ENCODE peak calls at places on chromosomes 16 and 17, in eight cellular contexts. One of them, this sample, is unnamed. For H3K4me1 and H3K9me3, the result is how much of the 10 kb centered on the place peaks cover.

GRCh38 chr16:57576429-57576870 is 34.0 kb downstream of the ADGRG5 start:
- DNase-seq in GM23248: peak
- DNase-seq in esophagus muscularis mucosa: peak
- DNase-seq in BE2C: peak
- DNase-seq in left lung: peak
- DNase-seq in mucosa of descending colon: peak
- DNase-seq in HCT116: peak
- DNase-seq in CD8-positive, alpha-beta memory T cell: peak
- DNase-seq in this sample: peak

GRCh38 chr16:77171750-77172635 is 19.0 kb upstream of the MON1B start:
- DNase-seq in GM23248: peak
- DNase-seq in esophagus muscularis mucosa: no peak
- DNase-seq in BE2C: peak
- DNase-seq in left lung: no peak
- DNase-seq in mucosa of descending colon: peak
- DNase-seq in HCT116: peak
- DNase-seq in CD8-positive, alpha-beta memory T cell: no peak
- DNase-seq in this sample: peak

GRCh38 chr16:12305081-12305596 is 328.6 kb downstream of the SNX29 start:
- DNase-seq in GM23248: no peak
- DNase-seq in esophagus muscularis mucosa: no peak
- DNase-seq in BE2C: no peak
- DNase-seq in left lung: no peak
- DNase-seq in mucosa of descending colon: no peak
- DNase-seq in HCT116: no peak
- DNase-seq in CD8-positive, alpha-beta memory T cell: no peak
- DNase-seq in this sample: no peak

GRCh38 chr17:37816951-37817350 is 72.1 kb upstream of the HNF1B start:
- DNase-seq in GM23248: no peak
- DNase-seq in esophagus muscularis mucosa: no peak
- DNase-seq in BE2C: no peak
- DNase-seq in left lung: no peak
- DNase-seq in mucosa of descending colon: no peak
- DNase-seq in HCT116: no peak
- DNase-seq in CD8-positive, alpha-beta memory T cell: no peak
- DNase-seq in this sample: no peak

GRCh38 chr16:84735846-84736586 is 36.2 kb downstream of the USP10 start:
- DNase-seq in GM23248: no peak
- DNase-seq in esophagus muscularis mucosa: no peak
- DNase-seq in BE2C: peak
- DNase-seq in left lung: no peak
- DNase-seq in mucosa of descending colon: peak
- DNase-seq in HCT116: no peak
- DNase-seq in CD8-positive, alpha-beta memory T cell: no peak
- DNase-seq in this sample: peak

GRCh38 chr16:54160252-54160860 is 126.2 kb downstream of the IRX3 start:
- DNase-seq in GM23248: no peak
- DNase-seq in esophagus muscularis mucosa: no peak
- DNase-seq in BE2C: no peak
- DNase-seq in left lung: no peak
- DNase-seq in mucosa of descending colon: no peak
- DNase-seq in HCT116: no peak
- DNase-seq in CD8-positive, alpha-beta memory T cell: no peak
- DNase-seq in this sample: no peak

GRCh38 chr17:80663783-80664206 is 119.2 kb downstream of the RPTOR start:
- DNase-seq in GM23248: peak
- DNase-seq in esophagus muscularis mucosa: no peak
- DNase-seq in BE2C: no peak
- DNase-seq in left lung: no peak
- DNase-seq in mucosa of descending colon: no peak
- DNase-seq in HCT116: no peak
- DNase-seq in CD8-positive, alpha-beta memory T cell: no peak
- DNase-seq in this sample: no peak

GRCh38 chr16:28292731-28293588 is 635 bp downstream of the SBK1 start:
- DNase-seq in GM23248: no peak
- DNase-seq in esophagus muscularis mucosa: no peak
- DNase-seq in BE2C: no peak
- DNase-seq in left lung: no peak
- DNase-seq in mucosa of descending colon: peak
- DNase-seq in HCT116: no peak
- DNase-seq in CD8-positive, alpha-beta memory T cell: peak
- DNase-seq in this sample: peak

GRCh38 chr17:80826955-80827645 is 164.5 kb upstream of the CHMP6 start:
- DNase-seq in GM23248: peak
- DNase-seq in esophagus muscularis mucosa: no peak
- DNase-seq in BE2C: peak
- DNase-seq in left lung: peak
- DNase-seq in mucosa of descending colon: no peak
- DNase-seq in HCT116: no peak
- DNase-seq in CD8-positive, alpha-beta memory T cell: no peak
- DNase-seq in this sample: no peak

GRCh38 chr17:4059656-4060055 is 83.2 kb downstream of the ZZEF1 start:
- DNase-seq in GM23248: no peak
- DNase-seq in esophagus muscularis mucosa: no peak
- DNase-seq in BE2C: no peak
- DNase-seq in left lung: no peak
- DNase-seq in mucosa of descending colon: no peak
- DNase-seq in HCT116: no peak
- DNase-seq in CD8-positive, alpha-beta memory T cell: no peak
- DNase-seq in this sample: no peak

GRCh38 chr16:54447606-54448440 is 161.2 kb upstream of the IRX3 start:
- DNase-seq in GM23248: peak
- DNase-seq in esophagus muscularis mucosa: no peak
- DNase-seq in BE2C: no peak
- DNase-seq in left lung: no peak
- DNase-seq in mucosa of descending colon: no peak
- DNase-seq in HCT116: no peak
- DNase-seq in CD8-positive, alpha-beta memory T cell: no peak
- DNase-seq in this sample: no peak

GRCh38 chr16:85778873-85779272 is 20.5 kb downstream of the EMC8 start:
- DNase-seq in GM23248: no peak
- DNase-seq in esophagus muscularis mucosa: no peak
- DNase-seq in BE2C: no peak
- DNase-seq in left lung: no peak
- DNase-seq in mucosa of descending colon: no peak
- DNase-seq in HCT116: no peak
- DNase-seq in CD8-positive, alpha-beta memory T cell: no peak
- DNase-seq in this sample: no peak

GRCh38 chr16:73043828-73044493 is 4.0 kb downstream of the ZFHX3 start:
- DNase-seq in GM23248: peak
- DNase-seq in esophagus muscularis mucosa: no peak
- DNase-seq in BE2C: no peak
- DNase-seq in left lung: no peak
- DNase-seq in mucosa of descending colon: no peak
- DNase-seq in HCT116: no peak
- DNase-seq in CD8-positive, alpha-beta memory T cell: no peak
- DNase-seq in this sample: peak

GRCh38 chr16:89452925-89453324 is 37.4 kb downstream of the ANKRD11 start:
- DNase-seq in GM23248: no peak
- DNase-seq in esophagus muscularis mucosa: no peak
- DNase-seq in BE2C: no peak
- DNase-seq in left lung: no peak
- DNase-seq in mucosa of descending colon: no peak
- DNase-seq in HCT116: no peak
- DNase-seq in CD8-positive, alpha-beta memory T cell: no peak
- DNase-seq in this sample: no peak

GRCh38 chr17:42665581-42666001 is 6.5 kb downstream of the TUBG2 start:
- DNase-seq in GM23248: no peak
- DNase-seq in esophagus muscularis mucosa: no peak
- DNase-seq in BE2C: no peak
- DNase-seq in left lung: no peak
- DNase-seq in mucosa of descending colon: no peak
- DNase-seq in HCT116: no peak
- DNase-seq in CD8-positive, alpha-beta memory T cell: no peak
- DNase-seq in this sample: no peak
- H3K4me1 ChIP-seq in GM23248: under half
- H3K4me1 ChIP-seq in esophagus muscularis mucosa: under half
- H3K4me1 ChIP-seq in BE2C: under half
- H3K4me1 ChIP-seq in left lung: under half
- H3K4me1 ChIP-seq in mucosa of descending colon: under half
- H3K4me1 ChIP-seq in HCT116: under half
- H3K4me1 ChIP-seq in CD8-positive, alpha-beta memory T cell: under half
- H3K4me1 ChIP-seq in this sample: under half

GRCh38 chr16:35365675-35366074 is 1906.3 kb downstream of the TP53TG3F start:
- DNase-seq in GM23248: no peak
- DNase-seq in esophagus muscularis mucosa: no peak
- DNase-seq in BE2C: no peak
- DNase-seq in left lung: no peak
- DNase-seq in mucosa of descending colon: no peak
- DNase-seq in HCT116: no peak
- DNase-seq in CD8-positive, alpha-beta memory T cell: no peak
- DNase-seq in this sample: no peak

GRCh38 chr16:35363510-35363909 is 1904.1 kb downstream of the TP53TG3F start:
- DNase-seq in GM23248: no peak
- DNase-seq in esophagus muscularis mucosa: no peak
- DNase-seq in BE2C: no peak
- DNase-seq in left lung: no peak
- DNase-seq in mucosa of descending colon: no peak
- DNase-seq in HCT116: no peak
- DNase-seq in CD8-positive, alpha-beta memory T cell: no peak
- DNase-seq in this sample: no peak

DNA sequence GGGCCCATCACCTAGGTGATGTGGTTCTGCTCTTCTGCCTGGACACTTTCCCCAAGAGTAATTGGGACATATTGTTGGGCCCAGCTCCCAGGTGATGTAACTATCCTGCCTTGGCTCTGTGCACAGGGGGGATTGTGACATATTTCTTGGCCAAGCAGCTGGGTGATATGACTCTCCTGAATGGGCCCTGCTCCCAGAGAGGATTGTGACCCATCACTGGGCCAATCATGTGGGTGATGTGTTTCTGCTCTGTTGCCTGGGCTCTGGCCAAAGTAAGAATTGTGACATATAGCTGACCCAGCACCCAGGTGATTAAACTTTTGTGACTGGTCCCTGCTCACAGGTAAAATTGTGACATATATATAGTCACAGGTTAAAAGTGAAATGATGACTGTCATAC is 1904.9 kb downstream of the TP53TG3F start:
- DNase-seq in GM23248: no peak
- DNase-seq in esophagus muscularis mucosa: no peak
- DNase-seq in BE2C: no peak
- DNase-seq in left lung: no peak
- DNase-seq in mucosa of descending colon: no peak
- DNase-seq in HCT116: no peak
- DNase-seq in CD8-positive, alpha-beta memory T cell: no peak
- DNase-seq in this sample: no peak
- H3K9me3 ChIP-seq in GM23248: under half
- H3K9me3 ChIP-seq in esophagus muscularis mucosa: under half
- H3K9me3 ChIP-seq in BE2C: under half
- H3K9me3 ChIP-seq in left lung: under half
- H3K9me3 ChIP-seq in mucosa of descending colon: under half
- H3K9me3 ChIP-seq in HCT116: under half
- H3K9me3 ChIP-seq in CD8-positive, alpha-beta memory T cell: under half
- H3K9me3 ChIP-seq in this sample: under half

DNA sequence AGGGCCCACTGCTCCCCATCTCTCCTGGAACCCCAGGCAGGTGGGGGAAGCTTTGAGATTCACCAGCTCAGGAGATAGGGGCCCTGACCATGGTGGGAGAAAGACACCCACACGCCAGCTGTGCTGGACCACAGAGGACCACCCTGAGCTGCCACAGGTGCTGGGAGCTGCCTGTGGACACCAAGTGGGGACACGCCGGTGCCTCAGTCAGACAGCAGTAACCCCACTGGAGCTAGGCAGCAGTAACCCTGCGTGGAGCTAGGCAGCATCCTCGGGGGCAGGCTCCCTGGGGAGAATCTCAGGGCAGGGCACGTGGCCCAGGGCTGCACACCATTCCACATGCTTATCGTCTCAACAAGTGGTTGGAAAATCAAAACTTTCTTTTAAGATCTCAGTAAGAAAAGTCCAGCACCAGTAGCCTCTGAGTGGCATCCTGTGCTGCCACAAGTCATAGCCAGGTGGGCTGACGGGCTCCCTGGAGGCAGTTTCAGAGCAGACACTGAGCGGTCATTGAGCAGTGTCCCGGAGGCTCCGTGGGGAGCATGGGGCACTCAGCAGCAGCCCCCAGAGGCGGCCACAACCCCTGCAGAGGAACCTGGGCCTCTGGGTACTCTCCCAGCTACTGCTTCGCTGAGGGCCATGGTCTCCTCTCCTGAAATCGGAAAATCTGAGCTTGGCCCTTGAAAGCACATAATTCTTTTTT is 8.0 kb upstream of the HEXD start:
- DNase-seq in GM23248: no peak
- DNase-seq in esophagus muscularis mucosa: no peak
- DNase-seq in BE2C: no peak
- DNase-seq in left lung: no peak
- DNase-seq in mucosa of descending colon: no peak
- DNase-seq in HCT116: no peak
- DNase-seq in CD8-positive, alpha-beta memory T cell: no peak
- DNase-seq in this sample: no peak
- H3K4me3 ChIP-seq in GM23248: no peak
- H3K4me3 ChIP-seq in esophagus muscularis mucosa: no peak
- H3K4me3 ChIP-seq in BE2C: no peak
- H3K4me3 ChIP-seq in left lung: no peak
- H3K4me3 ChIP-seq in mucosa of descending colon: no peak
- H3K4me3 ChIP-seq in HCT116: no peak
- H3K4me3 ChIP-seq in CD8-positive, alpha-beta memory T cell: no peak
- H3K4me3 ChIP-seq in this sample: no peak

GRCh38 chr17:57916925-57917858 is 38.0 kb downstream of the CUEDC1 start:
- DNase-seq in GM23248: no peak
- DNase-seq in esophagus muscularis mucosa: no peak
- DNase-seq in BE2C: no peak
- DNase-seq in left lung: no peak
- DNase-seq in mucosa of descending colon: no peak
- DNase-seq in HCT116: peak
- DNase-seq in CD8-positive, alpha-beta memory T cell: peak
- DNase-seq in this sample: no peak

GRCh38 chr17:57915980-57916757 is 39.0 kb downstream of the CUEDC1 start:
- DNase-seq in GM23248: no peak
- DNase-seq in esophagus muscularis mucosa: no peak
- DNase-seq in BE2C: no peak
- DNase-seq in left lung: no peak
- DNase-seq in mucosa of descending colon: no peak
- DNase-seq in HCT116: no peak
- DNase-seq in CD8-positive, alpha-beta memory T cell: no peak
- DNase-seq in this sample: no peak

GRCh38 chr17:57914274-57915147 is 40.7 kb downstream of the CUEDC1 start:
- DNase-seq in GM23248: no peak
- DNase-seq in esophagus muscularis mucosa: no peak
- DNase-seq in BE2C: no peak
- DNase-seq in left lung: no peak
- DNase-seq in mucosa of descending colon: no peak
- DNase-seq in HCT116: no peak
- DNase-seq in CD8-positive, alpha-beta memory T cell: no peak
- DNase-seq in this sample: no peak

GRCh38 chr17:57913576-57914273 is 41.5 kb downstream of the CUEDC1 start:
- DNase-seq in GM23248: peak
- DNase-seq in esophagus muscularis mucosa: no peak
- DNase-seq in BE2C: no peak
- DNase-seq in left lung: no peak
- DNase-seq in mucosa of descending colon: no peak
- DNase-seq in HCT116: no peak
- DNase-seq in CD8-positive, alpha-beta memory T cell: no peak
- DNase-seq in this sample: no peak

DNA sequence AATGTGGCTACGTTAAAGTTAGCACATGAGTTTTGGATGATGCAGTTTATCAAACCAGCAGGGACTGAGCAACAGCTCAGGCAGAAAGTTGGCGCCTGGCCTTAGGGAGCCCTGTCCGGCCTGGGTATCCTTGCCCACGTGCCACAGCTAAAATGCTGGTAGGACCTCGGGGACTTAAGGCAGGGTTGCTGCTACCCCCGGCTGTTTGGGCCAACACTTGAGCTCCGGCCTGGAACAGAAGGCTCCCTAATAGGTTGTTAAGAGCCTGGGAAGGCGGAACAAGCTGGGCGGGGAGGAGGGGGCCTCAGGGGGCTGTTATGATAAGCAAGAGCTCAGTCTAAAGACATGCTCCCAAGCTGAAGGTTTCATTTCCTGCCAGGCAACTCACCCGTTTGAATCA is 39.7 kb downstream of the CUEDC1 start:
- DNase-seq in GM23248: no peak
- DNase-seq in esophagus muscularis mucosa: no peak
- DNase-seq in BE2C: no peak
- DNase-seq in left lung: no peak
- DNase-seq in mucosa of descending colon: no peak
- DNase-seq in HCT116: no peak
- DNase-seq in CD8-positive, alpha-beta memory T cell: no peak
- DNase-seq in this sample: no peak
- H3K4me1 ChIP-seq in GM23248: under half
- H3K4me1 ChIP-seq in esophagus muscularis mucosa: half or more
- H3K4me1 ChIP-seq in BE2C: under half
- H3K4me1 ChIP-seq in left lung: under half
- H3K4me1 ChIP-seq in mucosa of descending colon: under half
- H3K4me1 ChIP-seq in HCT116: half or more
- H3K4me1 ChIP-seq in CD8-positive, alpha-beta memory T cell: under half
- H3K4me1 ChIP-seq in this sample: under half

This sample was measured in HAP-1.